ENCODE peak calls at places on chromosomes 11 and 22, in eight cellular contexts. Z is MM.1S, L is GM23338, P is HCT116, C is OCI-LY7, N is GM23248, X is hepatocyte, V is PC-3. F is an unnamed sample.

GRCh38 chr11:46407635-46408034 is 16.1 kb upstream of the CHRM4 start:
- DNase-seq in Z (no peak), L (no peak), P (no peak), C (no peak), N (no peak), X (no peak), V (no peak), F (no peak)

GRCh38 chr11:72238040-72238450 is 5.9 kb downstream of the PHOX2A start:
- DNase-seq in Z (peak), L (peak), P (peak), C (peak), N (peak), X (peak), V (peak), F (peak)

GRCh38 chr11:125766251-125766650 is 12.4 kb downstream of the PATE2 start:
- DNase-seq in Z (no peak), L (no peak), P (no peak), C (no peak), N (no peak), X (no peak), V (no peak), F (no peak)

GRCh38 chr22:47716890-47717615 is 954.6 kb downstream of the TBC1D22A start:
- DNase-seq in Z (no peak), L (no peak), P (no peak), C (no peak), N (no peak), X (no peak), V (no peak), F (no peak)

GRCh38 chr11:72735495-72736027 is 16.6 kb downstream of the ARAP1 start:
- DNase-seq in Z (no peak), L (peak), P (peak), C (no peak), N (peak), X (peak), V (peak), F (no peak)

GRCh38 chr11:3204141-3205015 is 14.2 kb downstream of the MRGPRG start:
- DNase-seq in Z (no peak), L (no peak), P (no peak), C (no peak), N (no peak), X (no peak), V (no peak), F (no peak)

GRCh38 chr22:37898441-37899181 is 7.5 kb upstream of the MICALL1 start:
- DNase-seq in Z (no peak), L (peak), P (no peak), C (no peak), N (no peak), X (no peak), V (no peak), F (no peak)

GRCh38 chr11:119625206-119625988 is 103.6 kb downstream of the NECTIN1 start:
- DNase-seq in Z (no peak), L (no peak), P (no peak), C (no peak), N (no peak), X (no peak), V (no peak), F (no peak)

GRCh38 chr11:68658097-68658496 is 26.2 kb upstream of the GAL start:
- DNase-seq in Z (no peak), L (no peak), P (no peak), C (no peak), N (no peak), X (no peak), V (no peak), F (no peak)

GRCh38 chr22:49825944-49826602 is 1.6 kb downstream of the BRD1 start:
- DNase-seq in Z (peak), L (no peak), P (no peak), C (peak), N (peak), X (peak), V (peak), F (no peak)

GRCh38 chr22:45962756-45963155 is 14.2 kb downstream of the WNT7B start:
- DNase-seq in Z (no peak), L (no peak), P (no peak), C (no peak), N (no peak), X (no peak), V (no peak), F (no peak)

GRCh38 chr11:11582261-11582701 is 39.5 kb downstream of the GALNT18 start:
- DNase-seq in Z (no peak), L (no peak), P (no peak), C (no peak), N (no peak), X (no peak), V (no peak), F (no peak)

GRCh38 chr11:29063630-29064361 is 953.0 kb downstream of the KCNA4 start:
- DNase-seq in Z (no peak), L (no peak), P (no peak), C (no peak), N (no peak), X (no peak), V (peak), F (no peak)

GRCh38 chr22:40973144-40973543 is 22.0 kb downstream of the RBX1 start:
- DNase-seq in Z (no peak), L (no peak), P (no peak), C (no peak), N (no peak), X (no peak), V (no peak), F (no peak)

GRCh38 chr22:32204856-32205722 is at the start of gene RFPL2:
- DNase-seq in Z (no peak), L (peak), P (peak), C (no peak), N (peak), X (peak), V (no peak), F (peak)

GRCh38 chr11:87368151-87368550 is 330.4 kb downstream of the TMEM135 start:
- DNase-seq in Z (no peak), L (no peak), P (no peak), C (no peak), N (no peak), X (no peak), V (no peak), F (no peak)

GRCh38 chr22:29072193-29072978 is 449 bp upstream of the KREMEN1 start:
- DNase-seq in Z (peak), L (peak), P (peak), C (peak), N (peak), X (peak), V (peak), F (peak)

GRCh38 chr22:39343259-39344045 is 6.3 kb upstream of the SYNGR1 start:
- DNase-seq in Z (peak), L (peak), P (peak), C (peak), N (peak), X (peak), V (peak), F (peak)
- TF ChIP-seq EZH2phosphoT487 in Z (no peak), L (no peak), P (no peak), C (no peak), N (no peak), X (no peak), V (no peak), F (no peak)

GRCh38 chr11:63573881-63574855 is 11.0 kb upstream of the PLAAT2 start:
- DNase-seq in Z (peak), L (no peak), P (no peak), C (peak), N (peak), X (peak), V (no peak), F (no peak)
- H2AFZ ChIP-seq in Z (peak), L (no peak), P (no peak), C (peak), N (peak), X (peak), V (no peak), F (peak)

DNA sequence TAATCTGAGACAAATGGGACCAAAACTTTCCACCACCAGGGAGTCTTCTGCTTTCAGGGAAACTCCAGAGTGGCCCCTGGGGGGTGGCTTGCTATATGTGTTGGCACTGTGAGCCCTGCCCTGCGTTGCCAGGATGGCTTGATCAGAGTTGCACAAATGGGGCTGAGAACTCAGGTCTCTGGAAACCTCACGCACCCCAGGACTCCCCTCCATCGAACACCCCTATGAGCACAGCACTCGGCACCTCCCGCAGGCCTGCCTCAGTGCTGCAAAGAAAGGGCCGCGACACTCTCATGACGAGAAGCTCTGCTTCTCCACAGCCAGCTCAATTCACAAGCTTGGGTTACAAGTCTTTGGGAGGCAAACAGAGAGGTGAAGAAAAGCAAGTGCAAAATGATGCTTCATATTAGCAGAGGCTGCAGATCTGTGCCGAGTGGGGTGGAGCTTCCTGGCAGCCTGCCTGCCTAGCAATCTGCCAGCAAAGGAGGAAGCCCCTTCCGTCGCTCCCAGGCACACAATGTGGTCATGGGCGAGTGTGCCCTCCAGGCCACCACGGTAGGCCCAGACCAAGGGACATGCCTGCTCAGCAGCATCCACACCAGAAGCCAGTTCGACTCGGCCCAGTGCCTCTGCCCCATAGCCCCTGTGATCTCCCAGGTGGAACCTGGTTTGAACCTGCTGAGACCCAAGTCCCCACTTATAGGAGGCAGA is 55.7 kb downstream of the MYH9 start:
- DNase-seq in Z (peak), L (no peak), P (no peak), C (peak), N (peak), X (peak), V (peak), F (no peak)
- TF ChIP-seq EZH2phosphoT487 in Z (no peak), L (no peak), P (no peak), C (no peak), N (no peak), X (no peak), V (no peak), F (no peak)

GRCh38 chr11:134951305-134951700 is 539.3 kb upstream of the B3GAT1 start:
- DNase-seq in Z (no peak), L (no peak), P (no peak), C (no peak), N (peak), X (peak), V (peak), F (no peak)
- H2AFZ ChIP-seq in Z (no peak), L (peak), P (no peak), C (no peak), N (peak), X (no peak), V (no peak), F (peak)

GRCh38 chr11:70477607-70478006 is 79.3 kb downstream of the CTTN start:
- DNase-seq in Z (no peak), L (no peak), P (no peak), C (no peak), N (no peak), X (no peak), V (no peak), F (no peak)
- TF ChIP-seq EZH2phosphoT487 in Z (no peak), L (no peak), P (no peak), C (no peak), N (no peak), X (no peak), V (no peak), F (no peak)